ENCODE peak calls at places on chromosomes 3 and 15, in ten cellular contexts. One of them, this sample, is unnamed.

GRCh38 chr3:48596157-48596556 is 1.0 kb upstream of the COL7A1 start:
- DNase-seq in tibial artery: no peak
- DNase-seq in cardiac fibroblast: no peak
- DNase-seq in stimulated activated naive CD4-positive, alpha-beta T cell: no peak
- DNase-seq in keratinocyte: no peak
- DNase-seq in A549: no peak
- DNase-seq in RWPE1: no peak
- DNase-seq in HFF-Myc: no peak
- DNase-seq in left lung: peak; percentile 41
- DNase-seq in SK-N-SH: no peak
- DNase-seq in this sample: no peak

GRCh38 chr3:139292933-139293664 is 50.7 kb upstream of the MRPS22 start:
- DNase-seq in tibial artery: no peak
- DNase-seq in cardiac fibroblast: no peak
- DNase-seq in stimulated activated naive CD4-positive, alpha-beta T cell: no peak
- DNase-seq in keratinocyte: no peak
- DNase-seq in A549: peak; percentile 21
- DNase-seq in RWPE1: no peak
- DNase-seq in HFF-Myc: peak; percentile 52
- DNase-seq in left lung: no peak
- DNase-seq in SK-N-SH: no peak
- DNase-seq in this sample: no peak

GRCh38 chr3:69250014-69250413 is 127.6 kb upstream of the LMOD3 start:
- DNase-seq in tibial artery: no peak
- DNase-seq in cardiac fibroblast: peak; percentile 20
- DNase-seq in stimulated activated naive CD4-positive, alpha-beta T cell: peak; percentile 73
- DNase-seq in keratinocyte: no peak
- DNase-seq in A549: peak; percentile 18
- DNase-seq in RWPE1: no peak
- DNase-seq in HFF-Myc: no peak
- DNase-seq in left lung: no peak
- DNase-seq in SK-N-SH: no peak
- DNase-seq in this sample: no peak

GRCh38 chr3:119898478-119899177 is 116.7 kb downstream of the NR1I2 start:
- DNase-seq in tibial artery: no peak
- DNase-seq in cardiac fibroblast: no peak
- DNase-seq in stimulated activated naive CD4-positive, alpha-beta T cell: no peak
- DNase-seq in keratinocyte: no peak
- DNase-seq in A549: no peak
- DNase-seq in RWPE1: no peak
- DNase-seq in HFF-Myc: no peak
- DNase-seq in left lung: no peak
- DNase-seq in SK-N-SH: no peak
- DNase-seq in this sample: no peak

GRCh38 chr3:182967218-182968204 is 12.8 kb downstream of the DCUN1D1 start:
- DNase-seq in tibial artery: no peak
- DNase-seq in cardiac fibroblast: no peak
- DNase-seq in stimulated activated naive CD4-positive, alpha-beta T cell: peak; percentile 43
- DNase-seq in keratinocyte: no peak
- DNase-seq in A549: no peak
- DNase-seq in RWPE1: no peak
- DNase-seq in HFF-Myc: no peak
- DNase-seq in left lung: no peak
- DNase-seq in SK-N-SH: no peak
- DNase-seq in this sample: no peak

GRCh38 chr3:148389916-148390315 is 307.8 kb upstream of the AGTR1 start:
- DNase-seq in tibial artery: no peak
- DNase-seq in cardiac fibroblast: no peak
- DNase-seq in stimulated activated naive CD4-positive, alpha-beta T cell: no peak
- DNase-seq in keratinocyte: no peak
- DNase-seq in A549: no peak
- DNase-seq in RWPE1: no peak
- DNase-seq in HFF-Myc: no peak
- DNase-seq in left lung: no peak
- DNase-seq in SK-N-SH: no peak
- DNase-seq in this sample: no peak

GRCh38 chr3:186361612-186362408 is at the start of gene DGKG:
- DNase-seq in tibial artery: peak; percentile 90
- DNase-seq in cardiac fibroblast: peak; percentile 14
- DNase-seq in stimulated activated naive CD4-positive, alpha-beta T cell: no peak
- DNase-seq in keratinocyte: no peak
- DNase-seq in A549: peak; percentile 8
- DNase-seq in RWPE1: peak; percentile 42
- DNase-seq in HFF-Myc: no peak
- DNase-seq in left lung: peak; percentile 94
- DNase-seq in SK-N-SH: peak; percentile 90
- DNase-seq in this sample: peak; percentile 38

GRCh38 chr15:67768592-67768991 is 56.7 kb upstream of the SKOR1 start:
- DNase-seq in tibial artery: no peak
- DNase-seq in cardiac fibroblast: no peak
- DNase-seq in stimulated activated naive CD4-positive, alpha-beta T cell: no peak
- DNase-seq in keratinocyte: no peak
- DNase-seq in A549: no peak
- DNase-seq in RWPE1: no peak
- DNase-seq in HFF-Myc: no peak
- DNase-seq in left lung: no peak
- DNase-seq in SK-N-SH: no peak
- DNase-seq in this sample: no peak

GRCh38 chr15:66939016-66939415 is 126.4 kb upstream of the SMAD3 start:
- DNase-seq in tibial artery: no peak
- DNase-seq in cardiac fibroblast: no peak
- DNase-seq in stimulated activated naive CD4-positive, alpha-beta T cell: no peak
- DNase-seq in keratinocyte: no peak
- DNase-seq in A549: no peak
- DNase-seq in RWPE1: no peak
- DNase-seq in HFF-Myc: no peak
- DNase-seq in left lung: no peak
- DNase-seq in SK-N-SH: no peak
- DNase-seq in this sample: no peak

GRCh38 chr3:132549890-132550578 is 47.0 kb upstream of the ACKR4 start:
- DNase-seq in tibial artery: no peak
- DNase-seq in cardiac fibroblast: peak; percentile 67
- DNase-seq in stimulated activated naive CD4-positive, alpha-beta T cell: no peak
- DNase-seq in keratinocyte: no peak
- DNase-seq in A549: no peak
- DNase-seq in RWPE1: peak; percentile 26
- DNase-seq in HFF-Myc: no peak
- DNase-seq in left lung: no peak
- DNase-seq in SK-N-SH: no peak
- DNase-seq in this sample: no peak

GRCh38 chr15:99979371-99979770 is 246.1 kb upstream of the LYSMD4 start:
- DNase-seq in tibial artery: no peak
- DNase-seq in cardiac fibroblast: no peak
- DNase-seq in stimulated activated naive CD4-positive, alpha-beta T cell: no peak
- DNase-seq in keratinocyte: no peak
- DNase-seq in A549: no peak
- DNase-seq in RWPE1: no peak
- DNase-seq in HFF-Myc: no peak
- DNase-seq in left lung: no peak
- DNase-seq in SK-N-SH: no peak
- DNase-seq in this sample: no peak

GRCh38 chr15:69119692-69120395 is 40.6 kb upstream of the GLCE start:
- DNase-seq in tibial artery: no peak
- DNase-seq in cardiac fibroblast: no peak
- DNase-seq in stimulated activated naive CD4-positive, alpha-beta T cell: no peak
- DNase-seq in keratinocyte: no peak
- DNase-seq in A549: no peak
- DNase-seq in RWPE1: no peak
- DNase-seq in HFF-Myc: no peak
- DNase-seq in left lung: no peak
- DNase-seq in SK-N-SH: no peak
- DNase-seq in this sample: no peak

GRCh38 chr3:52339612-52340011 is 23.5 kb downstream of the DNAH1 start:
- DNase-seq in tibial artery: no peak
- DNase-seq in cardiac fibroblast: peak; percentile 92
- DNase-seq in stimulated activated naive CD4-positive, alpha-beta T cell: peak; percentile 82
- DNase-seq in keratinocyte: peak; percentile 40
- DNase-seq in A549: peak; percentile 81
- DNase-seq in RWPE1: peak; percentile 31
- DNase-seq in HFF-Myc: peak; percentile 65
- DNase-seq in left lung: no peak
- DNase-seq in SK-N-SH: peak; percentile 68
- DNase-seq in this sample: peak; percentile 49

GRCh38 chr15:32763295-32763694 is 45.5 kb downstream of the GREM1 start:
- DNase-seq in tibial artery: no peak
- DNase-seq in cardiac fibroblast: no peak
- DNase-seq in stimulated activated naive CD4-positive, alpha-beta T cell: no peak
- DNase-seq in keratinocyte: no peak
- DNase-seq in A549: no peak
- DNase-seq in RWPE1: no peak
- DNase-seq in HFF-Myc: no peak
- DNase-seq in left lung: no peak
- DNase-seq in SK-N-SH: no peak
- DNase-seq in this sample: peak; percentile 9

GRCh38 chr15:66462630-66463029 is 34.9 kb downstream of the SNAPC5 start:
- DNase-seq in tibial artery: no peak
- DNase-seq in cardiac fibroblast: no peak
- DNase-seq in stimulated activated naive CD4-positive, alpha-beta T cell: no peak
- DNase-seq in keratinocyte: no peak
- DNase-seq in A549: no peak
- DNase-seq in RWPE1: no peak
- DNase-seq in HFF-Myc: no peak
- DNase-seq in left lung: no peak
- DNase-seq in SK-N-SH: no peak
- DNase-seq in this sample: no peak

GRCh38 chr3:136250862-136251460 is 821 bp downstream of the PCCB start:
- DNase-seq in tibial artery: peak; percentile 86
- DNase-seq in cardiac fibroblast: peak; percentile 55
- DNase-seq in stimulated activated naive CD4-positive, alpha-beta T cell: no peak
- DNase-seq in keratinocyte: peak; percentile 23
- DNase-seq in A549: peak; percentile 37
- DNase-seq in RWPE1: no peak
- DNase-seq in HFF-Myc: peak; percentile 17
- DNase-seq in left lung: peak; percentile 80
- DNase-seq in SK-N-SH: peak; percentile 63
- DNase-seq in this sample: no peak

GRCh38 chr3:65972765-65973164 is 66.0 kb downstream of the MAGI1 start:
- DNase-seq in tibial artery: no peak
- DNase-seq in cardiac fibroblast: no peak
- DNase-seq in stimulated activated naive CD4-positive, alpha-beta T cell: no peak
- DNase-seq in keratinocyte: no peak
- DNase-seq in A549: no peak
- DNase-seq in RWPE1: no peak
- DNase-seq in HFF-Myc: no peak
- DNase-seq in left lung: no peak
- DNase-seq in SK-N-SH: no peak
- DNase-seq in this sample: no peak

GRCh38 chr3:174495928-174496327 is 363.2 kb upstream of the NAALADL2 start:
- DNase-seq in tibial artery: no peak
- DNase-seq in cardiac fibroblast: no peak
- DNase-seq in stimulated activated naive CD4-positive, alpha-beta T cell: no peak
- DNase-seq in keratinocyte: no peak
- DNase-seq in A549: no peak
- DNase-seq in RWPE1: no peak
- DNase-seq in HFF-Myc: no peak
- DNase-seq in left lung: no peak
- DNase-seq in SK-N-SH: no peak
- DNase-seq in this sample: no peak

GRCh38 chr15:64813075-64813474 is 12.4 kb downstream of the PIF1 start:
- DNase-seq in tibial artery: no peak
- DNase-seq in cardiac fibroblast: peak; percentile 57
- DNase-seq in stimulated activated naive CD4-positive, alpha-beta T cell: no peak
- DNase-seq in keratinocyte: no peak
- DNase-seq in A549: peak; percentile 39
- DNase-seq in RWPE1: no peak
- DNase-seq in HFF-Myc: no peak
- DNase-seq in left lung: no peak
- DNase-seq in SK-N-SH: peak; percentile 84
- DNase-seq in this sample: no peak

GRCh38 chr3:104628185-104628789 is 738.4 kb upstream of the ALCAM start:
- DNase-seq in tibial artery: no peak
- DNase-seq in cardiac fibroblast: peak; percentile 78
- DNase-seq in stimulated activated naive CD4-positive, alpha-beta T cell: no peak
- DNase-seq in keratinocyte: peak; percentile 19
- DNase-seq in A549: peak; percentile 52
- DNase-seq in RWPE1: peak; percentile 60
- DNase-seq in HFF-Myc: peak; percentile 37
- DNase-seq in left lung: no peak
- DNase-seq in SK-N-SH: peak; percentile 37
- DNase-seq in this sample: peak; percentile 1

GRCh38 chr3:49511631-49512030 is 41.6 kb downstream of the DAG1 start:
- DNase-seq in tibial artery: no peak
- DNase-seq in cardiac fibroblast: no peak
- DNase-seq in stimulated activated naive CD4-positive, alpha-beta T cell: no peak
- DNase-seq in keratinocyte: no peak
- DNase-seq in A549: no peak
- DNase-seq in RWPE1: no peak
- DNase-seq in HFF-Myc: no peak
- DNase-seq in left lung: no peak
- DNase-seq in SK-N-SH: no peak
- DNase-seq in this sample: no peak